ENCODE peak calls at places on chromosomes 1 and 21, in seven cellular contexts. Q is neural progenitor cell, H is HCT116, E is PC-3, I is GM23338, B is MM.1S, T is GM23248. L is an unnamed sample.

GRCh38 chr1:152107984-152108898 is 7.0 kb downstream of the TCHH start:
- DNase-seq in Q (peak; percentile 4), H (peak; percentile 63), E (no peak), I (peak; percentile 78), B (no peak), T (peak; percentile 77), L (no peak)

GRCh38 chr1:1144843-1145546 is 28.7 kb upstream of the TTLL10 start:
- DNase-seq in Q (no peak), H (no peak), E (no peak), I (no peak), B (no peak), T (no peak), L (no peak)

GRCh38 chr1:64033667-64034215 is 169.7 kb upstream of the UBE2U start:
- DNase-seq in Q (no peak), H (no peak), E (no peak), I (no peak), B (no peak), T (peak; percentile 63), L (no peak)

GRCh38 chr1:9324246-9325096 is 31.8 kb downstream of the SPSB1 start:
- DNase-seq in Q (no peak), H (no peak), E (no peak), I (no peak), B (no peak), T (no peak), L (no peak)

GRCh38 chr21:45910155-45910547 is 71.4 kb upstream of the COL6A1 start:
- DNase-seq in Q (no peak), H (no peak), E (no peak), I (no peak), B (no peak), T (no peak), L (no peak)

GRCh38 chr1:230105754-230106625 is 39.0 kb downstream of the GALNT2 start:
- DNase-seq in Q (no peak), H (peak; percentile 36), E (peak; percentile 99), I (no peak), B (peak; percentile 34), T (peak; percentile 95), L (peak; percentile 73)

GRCh38 chr1:17101261-17101660 is 18.0 kb downstream of the PADI2 start:
- DNase-seq in Q (no peak), H (no peak), E (no peak), I (no peak), B (no peak), T (no peak), L (no peak)

GRCh38 chr1:226920446-226920894 is 19.6 kb upstream of the COQ8A start:
- DNase-seq in Q (no peak), H (no peak), E (no peak), I (no peak), B (no peak), T (no peak), L (no peak)

GRCh38 chr1:241957692-241958494 is at the start of gene BECN2:
- DNase-seq in Q (no peak), H (no peak), E (no peak), I (no peak), B (no peak), T (no peak), L (no peak)

GRCh38 chr21:29304577-29304976 is 5.9 kb downstream of the BACH1 start:
- DNase-seq in Q (no peak), H (no peak), E (no peak), I (no peak), B (no peak), T (no peak), L (no peak)

GRCh38 chr21:16069713-16070112 is 339.9 kb downstream of the USP25 start:
- DNase-seq in Q (no peak), H (no peak), E (no peak), I (no peak), B (no peak), T (peak; percentile 69), L (no peak)

GRCh38 chr21:42379425-42380215 is 13.3 kb upstream of the TFF1 start:
- DNase-seq in Q (no peak), H (no peak), E (no peak), I (no peak), B (no peak), T (no peak), L (no peak)

GRCh38 chr1:54701996-54702395 is 13.7 kb upstream of the TTC4 start:
- DNase-seq in Q (no peak), H (no peak), E (no peak), I (no peak), B (no peak), T (no peak), L (no peak)
- TF ChIP-seq EZH2phosphoT487 in Q (no peak), H (no peak), E (no peak), I (no peak), B (no peak), T (no peak), L (no peak)

DNA sequence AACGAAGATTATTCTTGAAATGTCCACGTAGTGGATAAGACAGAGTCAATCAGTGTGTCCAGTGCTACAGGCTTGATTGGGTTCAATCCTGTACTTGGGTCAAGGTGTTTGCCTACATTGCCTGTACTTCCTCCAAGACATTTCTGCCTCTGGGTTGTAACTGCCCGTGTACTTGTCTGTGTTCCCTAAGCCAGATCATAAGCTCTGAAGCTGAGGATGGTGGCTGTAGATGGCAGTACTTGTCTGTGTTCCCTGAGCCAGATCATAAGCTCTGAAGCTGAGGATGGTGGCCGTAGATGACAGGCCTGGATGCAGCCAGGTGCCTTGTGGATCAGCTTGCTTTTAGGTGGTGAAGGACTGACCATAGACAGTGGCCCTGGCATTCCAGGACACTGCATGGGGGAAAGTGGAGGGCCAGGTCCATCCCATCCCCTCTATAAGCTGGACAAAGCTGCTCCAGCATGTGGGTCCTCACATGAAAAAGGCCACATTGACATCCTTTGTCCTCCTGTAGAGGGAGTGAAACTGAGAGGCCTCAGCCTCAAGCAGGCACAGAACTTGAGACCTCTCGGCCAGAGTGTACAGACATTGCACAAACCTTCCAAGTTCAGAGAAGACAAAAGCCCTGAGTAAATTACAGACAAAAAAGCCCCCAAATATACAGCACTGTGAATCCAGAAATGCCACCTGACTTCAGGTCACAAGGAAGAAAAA is 2.0 kb upstream of the SRM start:
- DNase-seq in Q (no peak), H (no peak), E (no peak), I (no peak), B (no peak), T (no peak), L (no peak)
- H3K27ac ChIP-seq in Q (no peak overlapping the region), H (peak overlapping the region; percentile 23), E (no peak overlapping the region), I (peak overlapping the region; percentile 19), B (no peak overlapping the region), T (no peak overlapping the region), L (no peak overlapping the region)

GRCh38 chr1:203075249-203076030 is 10.4 kb downstream of the MYOG start:
- DNase-seq in Q (peak; percentile 57), H (no peak), E (no peak), I (peak; percentile 58), B (no peak), T (no peak), L (no peak)
- TF ChIP-seq EZH2 in Q (no peak), H (no peak), E (no peak), I (no peak), B (no peak), T (no peak), L (no peak)

GRCh38 chr1:19643602-19644419 is at the start of gene NBL1:
- DNase-seq in Q (peak; percentile 63), H (no peak), E (peak; percentile 62), I (peak; percentile 65), B (no peak), T (peak; percentile 87), L (peak; percentile 80)

GRCh38 chr1:19640363-19641316 is 3.5 kb upstream of the NBL1 start:
- DNase-seq in Q (peak; percentile 94), H (peak; percentile 6), E (peak; percentile 56), I (peak; percentile 88), B (no peak), T (peak; percentile 19), L (peak; percentile 50)

GRCh38 chr1:19644422-19644760 is 280 bp downstream of the NBL1 start:
- DNase-seq in Q (peak; percentile 53), H (no peak), E (no peak), I (no peak), B (no peak), T (no peak), L (no peak)

GRCh38 chr1:19644761-19645543 is 841 bp downstream of the NBL1 start:
- DNase-seq in Q (peak; percentile 71), H (no peak), E (peak; percentile 38), I (peak; percentile 63), B (no peak), T (peak; percentile 66), L (peak; percentile 44)

DNA sequence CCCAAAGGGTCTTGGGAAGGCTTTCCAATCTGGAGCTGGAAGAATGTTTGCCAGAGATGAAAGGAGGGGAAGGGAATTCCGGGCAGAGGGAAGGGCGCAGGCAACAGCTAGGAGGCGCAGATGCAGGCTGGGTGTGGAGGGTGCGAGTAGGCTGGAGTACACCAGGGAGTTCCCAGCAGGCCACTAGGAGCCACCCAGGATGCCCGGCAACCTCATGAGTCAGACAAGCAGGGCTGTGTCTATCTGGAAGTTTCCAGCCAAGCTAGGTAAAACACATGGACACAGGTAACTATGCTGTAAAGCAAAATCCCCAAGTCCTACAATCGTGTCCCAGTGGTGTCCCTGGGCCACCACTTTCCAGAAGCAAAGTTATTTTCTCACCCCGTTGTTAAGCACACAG is 998 bp upstream of the NBL1 start:
- DNase-seq in Q (no peak), H (peak; percentile 79), E (peak; percentile 82), I (no peak), B (no peak), T (peak; percentile 82), L (peak; percentile 57)
- TF ChIP-seq EZH2phosphoT487 in Q (no peak), H (no peak), E (no peak), I (no peak), B (no peak), T (no peak), L (no peak)

GRCh38 chr1:120178799-120179419 is 2.6 kb upstream of the SEC22B start:
- DNase-seq in Q (peak; percentile 1), H (no peak), E (no peak), I (peak; percentile 45), B (no peak), T (peak; percentile 39), L (peak; percentile 4)

GRCh38 chr1:120176092-120176855 is at the start of gene SEC22B:
- DNase-seq in Q (peak; percentile 93), H (peak; percentile 94), E (peak; percentile 95), I (peak; percentile 97), B (peak; percentile 81), T (peak; percentile 96), L (peak; percentile 92)

GRCh38 chr1:120179420-120180348 is 3.4 kb upstream of the SEC22B start:
- DNase-seq in Q (peak; percentile 60), H (no peak), E (peak; percentile 28), I (peak; percentile 41), B (no peak), T (peak; percentile 81), L (peak; percentile 51)
- H3K27ac ChIP-seq in Q (peak overlapping the region; percentile 8), H (no peak overlapping the region), E (no peak overlapping the region), I (peak overlapping the region; percentile 94), B (no peak overlapping the region), T (peak overlapping the region; percentile 89), L (peak overlapping the region; percentile 83)

DNA sequence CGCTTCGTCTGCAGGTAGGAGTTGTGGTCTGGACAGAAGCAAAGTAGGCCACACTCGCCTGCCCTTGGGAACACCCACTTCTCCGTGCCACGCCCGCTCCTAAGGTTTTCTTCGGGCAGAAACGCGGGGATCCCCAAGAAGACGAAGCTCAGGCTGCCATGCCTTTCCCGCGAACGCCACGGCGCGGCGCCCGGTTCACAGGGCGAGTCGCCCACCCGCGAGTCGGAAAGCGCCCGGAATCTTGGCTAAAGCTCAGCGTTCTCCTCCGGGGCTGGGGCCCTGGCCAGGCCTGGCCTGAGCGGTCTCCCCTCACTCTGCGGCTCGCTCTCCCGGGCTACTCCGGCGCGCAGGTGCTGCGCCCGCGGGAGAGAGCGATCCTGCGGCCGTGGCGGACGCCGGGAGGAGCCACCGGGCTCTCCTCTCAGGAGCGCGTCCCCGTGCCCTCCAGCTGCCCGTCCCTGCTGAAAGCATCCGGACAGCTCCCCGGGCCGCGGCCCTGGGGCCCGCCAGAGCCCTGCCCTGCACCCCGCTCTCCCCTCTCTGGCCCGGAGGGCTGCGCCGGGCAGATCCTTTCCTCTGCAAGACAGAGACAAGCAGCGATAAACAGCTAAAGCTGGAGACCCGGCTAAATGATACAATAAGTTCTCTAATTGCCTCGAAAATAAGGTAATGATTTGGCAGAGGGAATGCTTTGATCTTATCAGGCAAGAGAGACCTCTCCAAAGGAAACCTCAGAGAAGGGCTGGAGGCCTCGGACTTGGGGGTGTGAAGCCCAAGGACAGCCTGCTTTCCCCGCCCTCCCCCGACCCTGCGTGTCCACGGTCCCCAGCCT is 6.7 kb upstream of the WNT2B start:
- DNase-seq in Q (peak; percentile 84), H (no peak), E (peak; percentile 64), I (peak; percentile 67), B (peak; percentile 10), T (peak; percentile 81), L (peak; percentile 83)
- TF ChIP-seq EZH2 in Q (peak; percentile 70), H (no peak), E (no peak), I (peak; percentile 84), B (no peak), T (no peak), L (no peak)

L was measured in hepatocyte.